ENCODE peak calls at places on chromosome 17, in five cellular contexts. One of them, this sample, is unnamed.

GRCh38 chr17:66655861-66656260 is 179.1 kb upstream of the CACNG5 start:
- DNase-seq in ELR: peak; percentile 72
- DNase-seq in right cardiac atrium: no peak
- DNase-seq in cardiac fibroblast: peak; percentile 65
- DNase-seq in nephron progenitor cell: no peak
- DNase-seq in this sample: peak; percentile 66

GRCh38 chr17:65123757-65124675 is 13.2 kb upstream of the RGS9 start:
- DNase-seq in ELR: peak; percentile 77
- DNase-seq in nephron progenitor cell: no peak
- DNase-seq in right cardiac atrium: no peak
- DNase-seq in cardiac fibroblast: peak; percentile 80
- DNase-seq in this sample: peak; percentile 32

GRCh38 chr17:80018917-80019651 is 16.6 kb downstream of the TBC1D16 start:
- DNase-seq in right cardiac atrium: no peak
- DNase-seq in cardiac fibroblast: no peak
- DNase-seq in nephron progenitor cell: no peak
- DNase-seq in ELR: no peak
- DNase-seq in this sample: no peak

GRCh38 chr17:61000911-61001310 is 323.3 kb downstream of the BCAS3 start:
- DNase-seq in cardiac fibroblast: peak; percentile 82
- DNase-seq in nephron progenitor cell: no peak
- DNase-seq in right cardiac atrium: no peak
- DNase-seq in ELR: peak; percentile 77
- DNase-seq in this sample: peak; percentile 57

GRCh38 chr17:39199673-39199985 is 454 bp upstream of the RPL19 start:
- DNase-seq in nephron progenitor cell: no peak
- DNase-seq in ELR: no peak
- DNase-seq in right cardiac atrium: no peak
- DNase-seq in cardiac fibroblast: no peak
- DNase-seq in this sample: no peak

GRCh38 chr17:77328823-77329740 is 188.3 kb downstream of the SEC14L1 start:
- DNase-seq in cardiac fibroblast: no peak
- DNase-seq in right cardiac atrium: no peak
- DNase-seq in ELR: no peak
- DNase-seq in nephron progenitor cell: no peak
- DNase-seq in this sample: no peak

GRCh38 chr17:836154-836553 is 54.0 kb downstream of the MRM3 start:
- DNase-seq in nephron progenitor cell: no peak
- DNase-seq in right cardiac atrium: no peak
- DNase-seq in ELR: peak; percentile 87
- DNase-seq in cardiac fibroblast: no peak
- DNase-seq in this sample: peak; percentile 87

GRCh38 chr17:44501866-44502265 is 1.3 kb downstream of the GPATCH8 start:
- DNase-seq in nephron progenitor cell: no peak
- DNase-seq in cardiac fibroblast: peak; percentile 27
- DNase-seq in right cardiac atrium: no peak
- DNase-seq in ELR: peak; percentile 51
- DNase-seq in this sample: peak; percentile 36

GRCh38 chr17:79171152-79171551 is 96.5 kb downstream of the ENGASE start:
- DNase-seq in ELR: no peak
- DNase-seq in right cardiac atrium: no peak
- DNase-seq in cardiac fibroblast: no peak
- DNase-seq in nephron progenitor cell: no peak
- DNase-seq in this sample: no peak

GRCh38 chr17:51032850-51033249 is 87.8 kb downstream of the SPAG9 start:
- DNase-seq in ELR: peak; percentile 38
- DNase-seq in nephron progenitor cell: no peak
- DNase-seq in cardiac fibroblast: peak; percentile 52
- DNase-seq in right cardiac atrium: no peak
- DNase-seq in this sample: peak; percentile 27

GRCh38 chr17:28946239-28946638 is 5.1 kb downstream of the PHF12 start:
- DNase-seq in cardiac fibroblast: peak; percentile 93
- DNase-seq in ELR: peak; percentile 94
- DNase-seq in right cardiac atrium: no peak
- DNase-seq in nephron progenitor cell: no peak
- DNase-seq in this sample: peak; percentile 87

GRCh38 chr17:42072323-42073187 is 22.2 kb upstream of the C17orf113 start:
- DNase-seq in nephron progenitor cell: peak; percentile 72
- DNase-seq in ELR: peak; percentile 31
- DNase-seq in right cardiac atrium: no peak
- DNase-seq in cardiac fibroblast: no peak
- DNase-seq in this sample: no peak